ENCODE peak calls at places on chromosomes 12 and 14, in four cellular contexts. I is GM20000, O is tibial artery, F is cardiac muscle cell. J is an unnamed sample.

GRCh38 chr14:68824517-68825347 is 31.9 kb upstream of the ZFP36L1 start:
- DNase-seq in F (peak; percentile 81), O (peak; percentile 86), I (peak; percentile 60), J (peak; percentile 87)

GRCh38 chr12:21989819-21990412 is 48.7 kb upstream of the ABCC9 start:
- DNase-seq in O (no peak), I (peak; percentile 5), F (peak; percentile 61), J (peak; percentile 34)

GRCh38 chr14:93683241-93683640 is 105.0 kb downstream of the PRIMA1 start:
- DNase-seq in F (no peak), I (no peak), O (no peak), J (peak; percentile 51)

GRCh38 chr12:124762791-124763593 is 100.7 kb downstream of the SCARB1 start:
- DNase-seq in F (peak; percentile 48), O (no peak), I (no peak), J (no peak)

GRCh38 chr12:3295648-3296408 is 195.2 kb upstream of the PRMT8 start:
- DNase-seq in I (no peak), F (peak; percentile 66), O (peak; percentile 49), J (no peak)

GRCh38 chr14:74596747-74597456 is 15.1 kb downstream of the LTBP2 start:
- DNase-seq in O (no peak), F (peak; percentile 86), I (no peak), J (no peak)

GRCh38 chr14:90534091-90534837 is 137.4 kb downstream of the CALM1 start:
- DNase-seq in I (no peak), F (peak; percentile 78), O (no peak), J (peak; percentile 37)

GRCh38 chr12:93667672-93668071 is 9.5 kb upstream of the CRADD start:
- DNase-seq in I (no peak), F (no peak), O (no peak), J (no peak)

GRCh38 chr12:109443794-109444193 is 33.3 kb downstream of the KCTD10 start:
- DNase-seq in I (no peak), O (no peak), F (no peak), J (no peak)

GRCh38 chr12:90773526-90773925 is 181.4 kb downstream of the CCER1 start:
- DNase-seq in O (no peak), I (no peak), F (peak; percentile 18), J (no peak)

GRCh38 chr12:116299548-116300150 is 22.2 kb upstream of the MED13L start:
- DNase-seq in F (peak; percentile 74), I (no peak), O (no peak), J (no peak)

GRCh38 chr12:50780016-50780415 is 16.1 kb downstream of the ATF1 start:
- DNase-seq in O (no peak), F (no peak), I (no peak), J (no peak)

GRCh38 chr12:67663121-67663520 is 14.6 kb downstream of the DYRK2 start:
- DNase-seq in F (peak; percentile 55), I (no peak), O (no peak), J (no peak)

GRCh38 chr12:15306605-15307004 is 15.7 kb upstream of the PTPRO start:
- DNase-seq in F (no peak), O (no peak), I (no peak), J (no peak)

GRCh38 chr12:117807946-117808345 is 160.8 kb downstream of the KSR2 start:
- DNase-seq in I (no peak), F (no peak), O (no peak), J (no peak)

GRCh38 chr12:95601626-95602025 is 50.4 kb upstream of the USP44 start:
- DNase-seq in F (no peak), I (no peak), O (no peak), J (no peak)

GRCh38 chr12:27732281-27732680 is 21.6 kb downstream of the MRPS35 start:
- DNase-seq in O (no peak), F (no peak), I (no peak), J (no peak)

GRCh38 chr12:27460471-27460978 is 14.0 kb downstream of the SMCO2 start:
- DNase-seq in F (peak; percentile 77), O (no peak), I (no peak), J (no peak)

GRCh38 chr12:113235976-113236375 is 14.7 kb downstream of the TPCN1 start:
- DNase-seq in I (no peak), O (no peak), F (no peak), J (no peak)

GRCh38 chr12:125246346-125246656 is 181.1 kb downstream of the AACS start:
- DNase-seq in O (no peak), I (no peak), F (no peak), J (no peak)

GRCh38 chr12:96241484-96242256 is 47.5 kb downstream of the ELK3 start:
- DNase-seq in I (no peak), O (peak; percentile 75), F (peak; percentile 62), J (no peak)

GRCh38 chr12:94265966-94266365 is 117.6 kb downstream of the PLXNC1 start:
- DNase-seq in O (no peak), I (no peak), F (no peak), J (no peak)

GRCh38 chr12:96786808-96787207 is 120.2 kb upstream of the NEDD1 start:
- DNase-seq in O (no peak), I (no peak), F (no peak), J (no peak)

GRCh38 chr12:202081-202731 is 11.8 kb downstream of the SLC6A12 start:
- DNase-seq in O (no peak), I (no peak), F (no peak), J (no peak)

GRCh38 chr14:50717826-50718225 is 49.7 kb upstream of the SAV1 start:
- DNase-seq in I (no peak), O (no peak), F (no peak), J (no peak)

GRCh38 chr12:120468846-120469449 is 600 bp downstream of the SRSF9 start:
- DNase-seq in F (no peak), I (peak; percentile 77), O (peak; percentile 28), J (peak; percentile 92)
- TF ChIP-seq CTCF in F (no peak), I (no peak), O (no peak), J (no peak)

DNA sequence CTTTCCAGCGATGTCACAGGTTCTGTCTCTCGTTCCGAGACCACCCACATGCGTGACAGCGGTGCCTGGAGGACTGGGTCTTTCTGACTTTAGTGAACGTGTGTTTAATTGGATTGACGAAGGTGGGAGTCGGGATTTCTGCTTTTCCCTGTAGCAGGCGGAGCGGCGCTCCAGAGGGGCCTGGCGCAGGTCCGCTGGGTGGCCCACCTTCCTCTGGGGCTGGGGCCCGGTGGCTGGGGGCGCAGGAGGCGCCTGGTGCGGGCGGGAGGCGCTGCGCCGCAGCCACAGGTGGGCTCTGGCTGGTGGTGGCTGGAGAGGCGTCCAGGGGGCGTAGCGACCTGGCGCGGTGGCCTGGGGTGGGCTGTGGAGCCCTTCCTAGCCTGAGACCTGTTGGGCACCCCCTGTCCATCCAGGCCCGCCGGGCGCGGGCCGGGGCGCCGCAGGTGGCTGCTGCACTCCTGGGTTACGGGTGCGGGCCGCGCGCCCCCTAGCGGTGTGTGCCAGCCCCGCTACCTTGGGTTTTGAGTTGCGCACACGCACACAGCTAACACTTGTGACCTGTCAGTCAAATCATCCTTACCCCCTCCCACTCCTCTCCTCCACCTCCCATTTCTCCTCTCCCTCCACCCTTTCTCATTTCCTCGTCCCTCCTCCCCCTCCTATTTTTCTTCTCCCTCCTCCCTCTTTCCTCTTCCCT is 2.0 kb downstream of the MEG3 start:
- DNase-seq in F (peak; percentile 75), I (no peak), O (no peak), J (peak; percentile 20)
- TF ChIP-seq CTCF in F (peak; percentile 70), I (no peak), O (peak; percentile 17), J (peak; percentile 50)

GRCh38 chr12:12731785-12732184 is 14.6 kb downstream of the CDKN1B start:
- DNase-seq in F (no peak), I (no peak), O (no peak), J (no peak)

GRCh38 chr12:12734054-12734453 is 16.9 kb downstream of the CDKN1B start:
- DNase-seq in O (no peak), F (peak; percentile 30), I (no peak), J (no peak)

GRCh38 chr12:12734561-12735071 is 17.4 kb downstream of the CDKN1B start:
- DNase-seq in O (no peak), I (no peak), F (no peak), J (no peak)

GRCh38 chr12:12731178-12731577 is 14.0 kb downstream of the CDKN1B start:
- DNase-seq in F (no peak), O (no peak), I (no peak), J (no peak)

DNA sequence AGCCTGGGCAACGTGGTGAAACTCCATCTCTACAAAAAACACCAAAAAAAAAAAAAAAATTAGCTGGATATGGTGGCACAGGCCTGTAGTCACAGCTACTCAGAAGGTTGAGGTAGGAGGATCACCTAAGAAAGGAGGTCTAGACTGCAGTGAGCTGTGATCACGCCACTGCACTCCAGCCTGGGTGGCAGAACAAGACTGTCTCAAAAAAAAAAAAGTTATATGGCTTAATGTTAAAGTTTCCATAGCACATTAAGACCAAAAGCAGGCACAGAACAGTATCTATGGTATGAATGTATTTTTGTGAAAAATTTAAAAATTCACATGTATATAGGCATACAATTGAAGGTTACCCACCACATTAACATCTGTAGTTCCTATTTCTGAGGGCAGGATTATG is 15.9 kb downstream of the CDKN1B start:
- DNase-seq in I (no peak), O (no peak), F (no peak), J (no peak)
- TF ChIP-seq CTCF in I (no peak), O (no peak), F (no peak), J (no peak)

DNA sequence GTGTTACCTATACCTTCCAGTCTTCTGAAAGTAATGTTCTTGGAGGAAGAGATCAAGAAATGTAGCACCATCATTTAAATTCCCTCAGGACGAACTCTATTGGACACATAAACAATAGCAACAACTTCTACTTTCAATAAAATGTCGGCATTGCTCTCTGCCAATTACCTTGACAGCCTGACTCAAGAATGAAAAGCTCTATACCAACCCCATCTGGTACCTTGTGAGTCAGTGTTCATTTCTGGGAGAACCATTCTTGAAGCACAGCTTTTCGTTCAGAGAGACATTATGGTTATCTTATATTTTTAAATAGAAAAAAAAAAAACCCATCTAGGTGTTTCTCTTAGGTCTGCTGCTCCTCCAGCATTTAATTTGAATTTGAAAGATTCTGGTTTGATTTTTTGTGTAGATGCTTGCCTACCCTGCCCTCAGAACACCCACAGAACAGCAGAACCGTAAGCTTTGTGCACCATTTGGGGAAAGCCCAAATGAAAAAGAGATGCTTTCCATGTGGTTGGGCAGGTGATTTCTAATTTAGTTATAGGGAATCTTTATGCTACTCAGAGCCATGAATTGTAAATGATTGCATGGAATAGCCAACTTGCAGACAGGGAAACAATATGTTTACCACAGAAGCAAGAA is 156.0 kb downstream of the SAMD4A start:
- DNase-seq in I (peak; percentile 45), O (no peak), F (peak; percentile 70), J (no peak)
- TF ChIP-seq CTCF in I (peak; percentile 34), O (no peak), F (peak; percentile 62), J (peak; percentile 55)

GRCh38 chr12:120314220-120314619 is 12.1 kb downstream of the SIRT4 start:
- DNase-seq in I (no peak), F (peak; percentile 7), O (no peak), J (peak; percentile 51)
- TF ChIP-seq CTCF in I (no peak), F (peak; percentile 31), O (no peak), J (peak; percentile 53)

GRCh38 chr14:38208825-38209562 is 1.3 kb downstream of the SSTR1 start:
- DNase-seq in F (peak; percentile 68), I (no peak), O (peak; percentile 23), J (no peak)
- TF ChIP-seq CTCF in F (peak; percentile 53), I (no peak), O (no peak), J (no peak)

DNA sequence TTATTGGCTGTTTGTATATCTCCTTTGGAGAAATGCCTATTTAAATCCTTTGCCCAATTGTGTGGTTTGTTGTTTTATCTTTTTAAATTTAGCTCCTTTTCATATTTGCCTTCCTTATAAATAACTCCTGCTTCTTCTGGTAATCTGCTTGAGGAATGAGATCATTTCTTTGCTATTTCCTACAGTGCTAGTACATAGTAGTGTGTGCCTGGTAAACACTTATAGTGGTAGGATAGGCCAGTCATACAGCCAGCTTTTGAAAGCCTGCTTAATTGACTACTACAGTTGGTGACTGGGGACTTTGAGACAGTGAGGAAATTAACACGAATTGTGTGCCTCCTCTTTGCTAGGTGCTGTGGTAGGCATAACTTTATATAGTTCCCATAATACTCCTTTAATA is 68.7 kb downstream of the BORCS5 start:
- DNase-seq in O (no peak), I (no peak), F (peak; percentile 56), J (no peak)
- TF ChIP-seq CTCF in O (no peak), I (no peak), F (no peak), J (no peak)

J was measured in K562.